ENCODE peak calls at places on chromosomes 1 and 21, in four cellular contexts. I is M059J, Q is SK-MEL-5, J is NCI-H69. R is an unnamed sample.

GRCh38 chr1:88855986-88856385 is 35.4 kb downstream of the GTF2B start:
- DNase-seq in Q (no peak), I (no peak), J (no peak), R (no peak)

GRCh38 chr1:21295059-21295401 is 4.8 kb upstream of the ECE1 start:
- DNase-seq in I (peak), J (no peak), Q (no peak), R (no peak)

GRCh38 chr1:36843906-36844610 is 190.3 kb downstream of the GRIK3 start:
- DNase-seq in Q (no peak), I (no peak), J (no peak), R (peak)

GRCh38 chr1:78543941-78544630 is 53.3 kb downstream of the PTGFR start:
- DNase-seq in I (peak), J (no peak), Q (peak), R (no peak)

GRCh38 chr1:109396971-109397370 is 747 bp downstream of the SORT1 start:
- DNase-seq in Q (no peak), J (peak), I (peak), R (peak)

GRCh38 chr1:24991242-24992037 is 61.4 kb upstream of the RUNX3 start:
- DNase-seq in Q (peak), I (no peak), J (no peak), R (no peak)

GRCh38 chr1:244311784-244312532 is 139.8 kb downstream of the ADSS2 start:
- DNase-seq in I (no peak), Q (no peak), J (no peak), R (no peak)

GRCh38 chr1:89126602-89127001 is 688 bp upstream of the GBP2 start:
- DNase-seq in J (no peak), Q (no peak), I (peak), R (no peak)

GRCh38 chr21:43352138-43352537 is 74.8 kb downstream of the SIK1 start:
- DNase-seq in J (no peak), I (no peak), Q (no peak), R (no peak)

GRCh38 chr1:83846138-83846537 is 152.8 kb downstream of the TTLL7 start:
- DNase-seq in J (peak), I (no peak), Q (no peak), R (no peak)

GRCh38 chr1:153390938-153391710 is at the start of gene S100A8:
- DNase-seq in I (peak), J (peak), Q (peak), R (no peak)

GRCh38 chr1:17966341-17966740 is 141.3 kb upstream of the IGSF21 start:
- DNase-seq in J (no peak), I (no peak), Q (no peak), R (no peak)

GRCh38 chr21:42474043-42474831 is 21.8 kb downstream of the RSPH1 start:
- DNase-seq in I (peak), J (peak), Q (no peak), R (no peak)

GRCh38 chr1:15848143-15848928 is 829 bp downstream of the SPEN start:
- DNase-seq in J (peak), I (peak), Q (no peak), R (peak)

GRCh38 chr1:92748138-92748537 is 36.8 kb downstream of the EVI5 start:
- DNase-seq in I (no peak), Q (peak), J (no peak), R (no peak)

GRCh38 chr1:7644906-7645750 is 126.0 kb upstream of the VAMP3 start:
- DNase-seq in Q (no peak), I (peak), J (peak), R (no peak)

GRCh38 chr1:115476616-115477015 is 138.6 kb upstream of the NGF start:
- DNase-seq in Q (peak), I (peak), J (no peak), R (peak)

GRCh38 chr1:15345711-15346355 is 63.9 kb upstream of the EFHD2 start:
- DNase-seq in J (no peak), I (no peak), Q (no peak), R (no peak)

GRCh38 chr1:22846453-22846852 is 126.2 kb downstream of the LACTBL1 start:
- DNase-seq in J (no peak), I (no peak), Q (no peak), R (no peak)

GRCh38 chr1:38555594-38555993 is 304.0 kb downstream of the RRAGC start:
- DNase-seq in J (no peak), I (no peak), Q (no peak), R (no peak)

GRCh38 chr1:149849947-149850360 is 49.4 kb upstream of the BOLA1 start:
- DNase-seq in Q (peak), I (peak), J (no peak), R (no peak)

GRCh38 chr1:223129229-223129851 is 13.7 kb downstream of the TLR5 start:
- DNase-seq in Q (peak), J (peak), I (peak), R (peak)

GRCh38 chr1:234607091-234608025 is 2.6 kb downstream of the IRF2BP2 start:
- DNase-seq in Q (peak), J (peak), I (peak), R (no peak)

GRCh38 chr1:230179249-230179648 is 112.2 kb downstream of the GALNT2 start:
- DNase-seq in I (no peak), Q (no peak), J (no peak), R (no peak)